ENCODE peak calls at places on chromosomes 2 and 18, in eight cellular contexts. E is K562, P is esophagus squamous epithelium, O is A549, Y is GM12891, G is HCT116, R is endothelial cell of umbilical vein, D is prostate gland. Q is an unnamed sample.
A peak's percentile ranks its signal among the peaks of the same experiment; 100 is the strongest.

GRCh38 chr2:23624378-23624777 is 239.4 kb downstream of the KLHL29 start:
- DNase-seq in E (peak; percentile 51), P (no peak), D (no peak), R (no peak), G (peak; percentile 13), Y (no peak), O (peak; percentile 50), Q (no peak)

GRCh38 chr2:121263996-121264715 is 20.8 kb downstream of the TFCP2L1 start:
- DNase-seq in E (no peak), O (no peak), R (no peak), D (no peak), Y (no peak), G (no peak), P (no peak), Q (no peak)

GRCh38 chr2:233982421-233983121 is 65.4 kb downstream of the TRPM8 start:
- DNase-seq in P (no peak), G (no peak), R (no peak), E (no peak), O (peak; percentile 47), Y (no peak), D (no peak), Q (no peak)

GRCh38 chr18:77632738-77633137 is 383.1 kb downstream of the GALR1 start:
- DNase-seq in R (no peak), G (no peak), E (no peak), D (no peak), P (no peak), Y (no peak), O (no peak), Q (no peak)

GRCh38 chr18:35456181-35456850 is 41.4 kb downstream of the INO80C start:
- DNase-seq in Y (no peak), P (no peak), E (peak; percentile 37), R (peak; percentile 75), D (no peak), O (peak; percentile 75), G (peak; percentile 26), Q (no peak)

GRCh38 chr2:235394278-235394828 is 99.5 kb upstream of the AGAP1 start:
- DNase-seq in E (peak; percentile 41), D (no peak), R (no peak), O (peak; percentile 74), P (no peak), G (peak; percentile 90), Y (no peak), Q (no peak)

GRCh38 chr2:227374158-227374557 is 4.9 kb downstream of the TM4SF20 start:
- DNase-seq in Y (no peak), P (no peak), E (no peak), G (no peak), R (no peak), O (no peak), D (no peak), Q (no peak)

GRCh38 chr2:26345554-26346453 is at the start of gene SELENOI:
- DNase-seq in D (peak; percentile 99), O (peak; percentile 100), P (peak; percentile 89), R (peak; percentile 100), Y (peak; percentile 81), G (peak; percentile 99), E (peak; percentile 99), Q (peak; percentile 100)

GRCh38 chr18:55781481-55781957 is 193.5 kb upstream of the TCF4 start:
- DNase-seq in D (peak; percentile 12), G (no peak), E (peak; percentile 54), R (peak; percentile 90), Y (no peak), P (no peak), O (peak; percentile 52), Q (no peak)

GRCh38 chr2:159635006-159635746 is 18.8 kb upstream of the BAZ2B start:
- DNase-seq in E (no peak), G (no peak), D (no peak), O (no peak), Y (no peak), R (no peak), P (no peak), Q (no peak)

GRCh38 chr2:236666646-236667204 is 97.1 kb downstream of the ACKR3 start:
- DNase-seq in E (no peak), Y (no peak), G (no peak), R (no peak), D (no peak), O (no peak), P (no peak), Q (peak; percentile 10)

GRCh38 chr2:143259368-143259958 is 130.2 kb downstream of the ARHGAP15 start:
- DNase-seq in R (peak; percentile 73), D (peak; percentile 68), Y (no peak), P (no peak), E (peak; percentile 73), G (peak; percentile 51), O (peak; percentile 68), Q (peak; percentile 89)

GRCh38 chr18:9952633-9953416 is 39.0 kb downstream of the VAPA start:
- DNase-seq in D (no peak), G (no peak), Y (no peak), E (peak; percentile 94), O (no peak), R (no peak), P (no peak), Q (no peak)

GRCh38 chr2:101418704-101419663 is 31.7 kb upstream of the CREG2 start:
- DNase-seq in R (peak; percentile 69), E (peak; percentile 75), D (peak; percentile 48), P (no peak), G (peak; percentile 49), Y (peak; percentile 47), O (peak; percentile 70), Q (peak; percentile 54)

GRCh38 chr2:43576983-43577892 is 18.6 kb downstream of the THADA start:
- DNase-seq in E (peak; percentile 59), D (peak; percentile 27), Y (no peak), R (peak; percentile 61), P (no peak), G (no peak), O (peak; percentile 77), Q (no peak)

GRCh38 chr2:224816816-224817215 is 100.7 kb upstream of the CCDC195 start:
- DNase-seq in R (peak; percentile 62), D (no peak), E (no peak), O (peak; percentile 47), G (peak; percentile 15), Y (no peak), P (no peak), Q (no peak)

GRCh38 chr18:75809392-75809791 is 381.9 kb upstream of the SMIM21 start:
- DNase-seq in E (no peak), G (no peak), O (no peak), Y (no peak), R (no peak), P (no peak), D (no peak), Q (no peak)

GRCh38 chr2:106193977-106194778 is at the start of gene UXS1:
- DNase-seq in D (peak; percentile 97), O (peak; percentile 96), G (peak; percentile 93), E (peak; percentile 98), Y (peak; percentile 91), R (peak; percentile 98), P (peak; percentile 78), Q (peak; percentile 99)
- TF ChIP-seq POLR2A in D (peak; percentile 64), O (peak; percentile 89), G (peak; percentile 56), E (peak; percentile 85), Y (peak; percentile 72), R (peak; percentile 72), P (peak; percentile 70), Q (no peak)

DNA sequence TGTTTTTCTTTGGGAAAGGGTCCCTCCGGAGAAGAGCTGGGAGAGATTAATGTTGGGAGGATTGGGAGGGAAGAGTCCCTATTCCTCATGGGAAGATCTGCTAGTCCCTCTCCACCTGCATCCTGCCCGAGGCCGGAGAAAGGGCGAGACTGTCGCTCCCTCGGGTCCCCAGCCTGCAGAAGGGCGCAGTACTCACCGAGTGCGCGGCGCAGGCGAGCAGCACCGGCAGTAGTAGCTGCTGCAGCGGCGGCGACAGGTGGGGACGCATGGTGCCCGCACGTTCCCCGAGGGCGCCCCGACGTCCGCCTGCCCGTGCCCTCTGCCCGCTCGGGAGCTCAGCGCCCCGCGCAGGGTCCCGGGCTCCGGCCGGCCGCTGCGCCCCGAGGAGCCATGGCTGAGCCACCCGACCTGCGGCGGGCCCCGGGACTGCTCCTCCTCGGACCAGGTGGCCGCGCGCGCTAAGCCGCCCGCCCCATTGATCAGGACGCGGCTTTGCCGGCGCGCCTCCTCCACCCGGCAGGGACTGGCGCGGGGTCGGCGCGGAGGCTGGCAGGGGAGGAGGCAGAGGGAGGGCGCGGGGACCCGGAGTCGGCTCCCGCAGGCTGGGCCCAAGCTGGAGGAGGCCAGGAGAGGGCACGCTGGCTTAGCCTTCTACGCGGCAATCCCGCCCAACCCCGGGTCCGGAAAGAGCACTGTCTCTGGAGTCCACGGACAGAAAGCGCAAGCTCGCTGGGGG is at the start of gene SCTR:
- DNase-seq in Y (no peak), E (no peak), O (peak; percentile 21), G (no peak), R (no peak), P (no peak), D (no peak), Q (peak; percentile 76)
- TF ChIP-seq POLR2A in Y (no peak), E (no peak), O (no peak), G (no peak), R (no peak), P (no peak), D (no peak), Q (no peak)

GRCh38 chr2:216507220-216508143 is 8.8 kb downstream of the RPL37A start:
- DNase-seq in D (no peak), O (no peak), Y (no peak), P (no peak), E (no peak), R (no peak), G (no peak), Q (no peak)
- TF ChIP-seq POLR2A in D (no peak), O (no peak), Y (peak; percentile 11), P (no peak), E (no peak), R (no peak), G (peak; percentile 48), Q (no peak)

GRCh38 chr2:96760036-96760985 is at the start of gene CNNM4:
- DNase-seq in O (peak; percentile 93), P (peak; percentile 74), E (peak; percentile 93), Y (peak; percentile 85), R (peak; percentile 92), G (peak; percentile 84), D (peak; percentile 97), Q (peak; percentile 93)
- TF ChIP-seq POLR2A in O (peak; percentile 92), P (peak; percentile 27), E (no peak), Y (no peak), R (peak; percentile 69), G (peak; percentile 80), D (peak; percentile 49), Q (no peak)

Q was measured in lower leg skin.